ENCODE peak calls at places on chromosomes 11 and 22, in four cellular contexts. C, D, F and T are unnamed samples.

GRCh38 chr22:30370681-30371080 is 13.9 kb downstream of the CCDC157 start:
- DNase-seq in C (no peak), D (no peak), F (no peak), T (no peak)

GRCh38 chr22:38941488-38941987 is 15.9 kb upstream of the APOBEC3A start:
- DNase-seq in C (no peak), D (peak), F (no peak), T (no peak)

GRCh38 chr22:29377979-29378378 is 10.4 kb downstream of the AP1B1 start:
- DNase-seq in C (no peak), D (no peak), F (no peak), T (no peak)

GRCh38 chr11:74090701-74091100 is 80.1 kb downstream of the C2CD3 start:
- DNase-seq in C (no peak), D (peak), F (no peak), T (no peak)

GRCh38 chr11:76277298-76278175 is 71.2 kb upstream of the WNT11 start:
- DNase-seq in C (no peak), D (no peak), F (no peak), T (no peak)

GRCh38 chr22:22733881-22734373 is 89.5 kb downstream of the GGTLC2 start:
- DNase-seq in C (no peak), D (no peak), F (no peak), T (no peak)

GRCh38 chr11:62242021-62242420 is at the start of gene SCGB1D2:
- DNase-seq in C (no peak), D (no peak), F (no peak), T (no peak)

GRCh38 chr11:33891714-33892327 is at the start of gene LMO2:
- DNase-seq in C (no peak), D (no peak), F (no peak), T (no peak)

GRCh38 chr22:31935961-31936635 is 8.2 kb upstream of the YWHAH start:
- DNase-seq in C (no peak), D (no peak), F (no peak), T (no peak)

GRCh38 chr11:13160302-13160701 is 117.3 kb upstream of the BMAL1 start:
- DNase-seq in C (no peak), D (no peak), F (no peak), T (no peak)

GRCh38 chr11:59962103-59962474 is 1.7 kb upstream of the OOSP4A start:
- DNase-seq in C (no peak), D (no peak), F (no peak), T (no peak)

GRCh38 chr22:39414886-39415285 is 15.3 kb downstream of the TAB1 start:
- DNase-seq in C (no peak), D (no peak), F (no peak), T (no peak)

GRCh38 chr11:126257764-126258163 is 10.9 kb downstream of the SRPRA start:
- DNase-seq in C (no peak), D (peak), F (no peak), T (no peak)

GRCh38 chr22:26428515-26429457 is at the start of gene ASPHD2:
- DNase-seq in C (no peak), D (peak), F (peak), T (no peak)

GRCh38 chr22:38554281-38554680 is 15.7 kb downstream of the DMC1 start:
- DNase-seq in C (no peak), D (peak), F (no peak), T (no peak)

GRCh38 chr11:83118814-83119213 is 38.1 kb upstream of the PCF11 start:
- DNase-seq in C (no peak), D (no peak), F (no peak), T (no peak)

GRCh38 chr11:94539420-94539819 is 4.3 kb upstream of the FUT4 start:
- DNase-seq in C (no peak), D (no peak), F (no peak), T (no peak)

GRCh38 chr22:48600171-48600570 is 1227.5 kb downstream of the BRD1 start:
- DNase-seq in C (no peak), D (no peak), F (no peak), T (no peak)

GRCh38 chr11:18727499-18728236 is 1.7 kb upstream of the IGSF22 start:
- DNase-seq in C (peak), D (peak), F (no peak), T (no peak)

GRCh38 chr11:17206448-17206847 is 1.3 kb downstream of the PIK3C2A start:
- DNase-seq in C (no peak), D (no peak), F (no peak), T (no peak)

GRCh38 chr22:36258750-36259619 is 6.1 kb downstream of the APOL1 start:
- DNase-seq in C (peak), D (peak), F (no peak), T (no peak)

GRCh38 chr11:15711311-15711710 is 596.6 kb downstream of the INSC start:
- DNase-seq in C (peak), D (no peak), F (no peak), T (peak)

GRCh38 chr11:47453365-47453764 is 4.4 kb upstream of the RAPSN start:
- DNase-seq in C (no peak), D (peak), F (no peak), T (no peak)

GRCh38 chr11:19679952-19680823 is 32.4 kb upstream of the NAV2 start:
- DNase-seq in C (no peak), D (peak), F (peak), T (no peak)

GRCh38 chr11:70490208-70490607 is 91.9 kb downstream of the CTTN start:
- DNase-seq in C (no peak), D (no peak), F (no peak), T (no peak)

GRCh38 chr11:123057604-123058305 is 4.2 kb downstream of the HSPA8 start:
- DNase-seq in C (no peak), D (no peak), F (no peak), T (no peak)

GRCh38 chr22:26502688-26503561 is 9.3 kb downstream of the TFIP11 start:
- DNase-seq in C (peak), D (peak), F (no peak), T (peak)

GRCh38 chr11:57314221-57314973 is 10.4 kb downstream of the TNKS1BP1 start:
- DNase-seq in C (no peak), D (no peak), F (no peak), T (no peak)

GRCh38 chr11:76863196-76863777 is 2.6 kb downstream of the ACER3 start:
- DNase-seq in C (no peak), D (no peak), F (no peak), T (no peak)

GRCh38 chr11:8527939-8528338 is 66.1 kb downstream of the STK33 start:
- DNase-seq in C (no peak), D (no peak), F (no peak), T (peak)

GRCh38 chr11:126348806-126349582 is 6.5 kb upstream of the ST3GAL4 start:
- DNase-seq in C (no peak), D (peak), F (no peak), T (no peak)

GRCh38 chr22:36546932-36547331 is 18.0 kb upstream of the EIF3D start:
- DNase-seq in C (no peak), D (peak), F (peak), T (no peak)

GRCh38 chr11:117058761-117059233 is 39.4 kb downstream of the SIK3 start:
- DNase-seq in C (no peak), D (peak), F (no peak), T (no peak)

GRCh38 chr11:4044971-4045646 is 49.5 kb upstream of the RRM1 start:
- DNase-seq in C (no peak), D (no peak), F (no peak), T (no peak)

GRCh38 chr22:29072193-29072978 is 449 bp upstream of the KREMEN1 start:
- DNase-seq in C (peak), D (peak), F (no peak), T (peak)

GRCh38 chr11:62981743-62982142 is 3.0 kb downstream of the SLC22A6 start:
- DNase-seq in C (no peak), D (no peak), F (no peak), T (no peak)